ENCODE peak calls at places on chromosomes 11 and 22, in eight cellular contexts. P is fibroblast of lung, B is upper lobe of right lung, H is right atrium auricular region, I is dorsolateral prefrontal cortex, J is right lobe of liver, Z is foreskin fibroblast, F is AG04450. U is an unnamed sample.
A peak's percentile ranks its signal among the peaks of the same experiment; 100 is the strongest.

GRCh38 chr11:107991868-107992414 is 16.8 kb upstream of the CUL5 start:
- DNase-seq in F (no peak), H (no peak), P (no peak), I (no peak), J (no peak), B (no peak), Z (no peak), U (no peak)

GRCh38 chr22:49900441-49901230 is 17.6 kb downstream of the ALG12 start:
- DNase-seq in J (no peak), Z (peak; percentile 29), F (no peak), I (no peak), P (no peak), B (peak; percentile 33), H (no peak), U (peak; percentile 87)

GRCh38 chr22:49936018-49936972 is 17.9 kb downstream of the CRELD2 start:
- DNase-seq in B (peak; percentile 98), H (peak; percentile 96), I (peak; percentile 71), P (peak; percentile 77), F (peak; percentile 24), J (peak; percentile 98), Z (peak; percentile 93), U (no peak)

GRCh38 chr11:3641701-3642070 is at the start of gene ART5:
- DNase-seq in I (no peak), J (no peak), H (no peak), B (no peak), Z (no peak), P (no peak), F (no peak), U (no peak)

GRCh38 chr22:44151661-44152060 is 29.1 kb upstream of the PARVG start:
- DNase-seq in B (no peak), Z (peak; percentile 86), J (no peak), H (no peak), I (no peak), P (peak; percentile 86), F (peak; percentile 32), U (no peak)

GRCh38 chr11:65655570-65656332 is 7.0 kb downstream of the RELA start:
- DNase-seq in P (no peak), J (no peak), B (no peak), H (no peak), Z (no peak), I (no peak), F (no peak), U (no peak)

GRCh38 chr22:44721206-44721605 is 19.2 kb downstream of the PRR5 start:
- DNase-seq in I (no peak), Z (no peak), B (no peak), F (no peak), P (no peak), H (no peak), J (no peak), U (no peak)

GRCh38 chr11:66288138-66288865 is 641 bp downstream of the YIF1A start:
- DNase-seq in I (no peak), H (no peak), J (peak; percentile 74), P (no peak), F (no peak), B (no peak), Z (no peak), U (no peak)

GRCh38 chr11:127000991-127001390 is 421 bp upstream of the KIRREL3 start:
- DNase-seq in J (no peak), Z (peak; percentile 22), I (no peak), B (no peak), H (no peak), F (no peak), P (peak; percentile 44), U (no peak)

GRCh38 chr11:32034149-32034548 is 56.7 kb upstream of the RCN1 start:
- DNase-seq in J (no peak), I (no peak), Z (peak; percentile 65), B (no peak), P (peak; percentile 100), H (no peak), F (peak; percentile 79), U (no peak)

GRCh38 chr11:8593935-8594909 is at the start of gene STK33:
- DNase-seq in B (peak; percentile 89), H (no peak), F (no peak), P (peak; percentile 53), Z (peak; percentile 65), J (peak; percentile 30), I (peak; percentile 56), U (no peak)

GRCh38 chr11:102846292-102846691 is 2.9 kb upstream of the MMP3 start:
- DNase-seq in J (no peak), H (no peak), Z (no peak), I (no peak), B (no peak), P (peak; percentile 59), F (no peak), U (no peak)

GRCh38 chr11:68684385-68685356 is at the start of gene GAL:
- DNase-seq in Z (peak; percentile 54), F (no peak), J (no peak), H (no peak), P (no peak), I (peak; percentile 34), B (peak; percentile 61), U (no peak)

DNA sequence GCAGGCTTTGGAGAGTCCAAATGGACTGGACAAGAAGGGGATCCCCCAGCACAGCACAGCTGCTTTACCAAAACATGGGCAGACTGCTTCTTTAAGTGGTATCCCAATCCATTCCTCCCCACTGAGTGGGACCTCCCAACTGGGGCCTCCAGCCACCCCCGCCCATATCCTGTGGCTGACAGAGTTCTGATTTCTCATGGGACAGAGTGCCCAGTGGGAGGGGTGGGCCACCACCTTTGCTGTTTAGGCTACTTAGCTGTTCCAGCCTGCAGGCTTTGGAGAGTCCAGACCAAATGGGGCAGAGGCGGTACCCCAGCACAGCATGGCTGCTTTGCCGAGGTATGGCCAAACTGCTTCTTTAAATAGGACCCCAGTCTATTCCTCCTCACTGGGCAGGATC is 26.9 kb upstream of the DEUP1 start:
- DNase-seq in I (no peak), J (no peak), F (no peak), Z (no peak), H (no peak), P (no peak), B (no peak), U (no peak)
- TF ChIP-seq CTCF in I (no peak), J (no peak), F (no peak), Z (no peak), H (no peak), P (no peak), B (no peak), U (no peak)

DNA sequence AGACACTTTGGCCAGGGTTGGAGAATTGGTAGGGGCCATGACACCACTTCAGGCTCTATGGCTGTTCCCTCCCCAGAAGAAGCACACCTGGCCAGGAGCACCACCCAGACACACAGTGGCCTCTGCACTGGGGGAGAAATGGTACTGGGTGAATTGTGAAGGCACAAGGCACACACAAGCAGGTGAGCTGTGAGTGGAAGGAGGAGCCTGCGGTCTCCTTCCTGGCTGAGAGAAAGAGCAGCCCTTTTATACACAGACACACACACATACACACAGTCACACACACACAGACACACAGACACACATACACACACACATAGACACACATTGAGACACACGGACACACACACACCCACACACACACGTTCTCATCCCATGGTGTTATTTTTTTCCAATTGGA is 43.4 kb downstream of the C11orf58 start:
- DNase-seq in I (no peak), J (no peak), F (no peak), B (peak; percentile 48), H (no peak), Z (no peak), P (no peak), U (no peak)
- TF ChIP-seq CTCF in I (no peak), J (no peak), F (no peak), B (no peak), H (no peak), Z (no peak), P (no peak), U (no peak)

GRCh38 chr11:111562692-111563389 is 22.3 kb downstream of the LAYN start:
- DNase-seq in P (no peak), Z (no peak), H (no peak), I (no peak), J (no peak), B (no peak), F (no peak), U (no peak)
- TF ChIP-seq CTCF in P (no peak), Z (no peak), H (no peak), I (no peak), J (no peak), B (no peak), F (no peak), U (no peak)

DNA sequence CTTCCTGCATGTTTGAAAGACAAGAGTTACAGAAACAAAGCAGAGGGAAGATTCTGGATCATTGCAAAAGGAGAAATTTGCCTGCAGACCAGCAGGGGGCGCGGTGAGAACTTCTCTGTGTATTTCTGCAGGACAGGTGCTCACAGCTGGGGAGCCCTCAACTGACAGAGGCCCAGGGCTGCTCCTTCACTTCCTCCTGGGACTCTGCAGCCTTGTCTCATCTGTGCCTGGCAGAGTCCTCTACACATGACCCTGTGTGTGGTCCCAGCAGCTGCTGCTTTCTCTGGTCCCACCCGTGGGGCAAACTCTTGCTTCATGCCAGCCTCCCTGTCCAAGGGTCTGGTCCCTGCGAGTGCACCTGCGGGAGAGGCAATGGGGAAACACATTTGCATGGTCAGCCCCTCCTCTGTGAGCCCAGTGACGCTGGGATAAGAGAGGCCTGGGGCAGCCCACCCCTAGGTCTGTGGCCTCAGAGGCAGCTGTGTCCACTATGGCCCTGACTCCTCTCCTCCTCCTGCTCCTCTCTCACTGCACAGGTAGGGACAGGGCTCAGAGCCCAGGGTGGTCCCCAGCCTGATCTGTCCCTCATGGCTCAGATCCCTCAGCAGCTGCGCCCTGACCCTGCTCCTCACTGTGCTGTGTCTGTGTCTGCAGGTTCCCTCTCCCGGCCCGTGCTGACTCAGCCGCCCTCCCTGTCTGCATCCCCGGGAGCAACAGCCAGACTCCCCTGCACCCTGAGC is 43.2 kb upstream of the VPREB1 start:
- DNase-seq in B (peak; percentile 77), F (peak; percentile 21), P (no peak), I (no peak), H (no peak), J (no peak), Z (peak; percentile 65), U (no peak)
- TF ChIP-seq CTCF in B (peak; percentile 86), F (peak; percentile 86), P (peak; percentile 70), I (no peak), H (peak; percentile 60), J (no peak), Z (peak; percentile 65), U (peak; percentile 51)

GRCh38 chr11:118657238-118657637 is 22.2 kb downstream of the TREH start:
- DNase-seq in J (no peak), B (no peak), H (no peak), Z (peak; percentile 52), I (no peak), F (no peak), P (no peak), U (no peak)

GRCh38 chr11:118659314-118659939 is 20.0 kb downstream of the TREH start:
- DNase-seq in H (peak; percentile 94), P (peak; percentile 68), Z (peak; percentile 91), I (peak; percentile 88), B (peak; percentile 94), J (peak; percentile 86), F (peak; percentile 42), U (peak; percentile 96)

GRCh38 chr11:118658372-118659313 is 20.8 kb downstream of the TREH start:
- DNase-seq in Z (peak; percentile 38), I (no peak), H (no peak), J (no peak), P (peak; percentile 26), F (no peak), B (no peak), U (no peak)

GRCh38 chr11:118656563-118657165 is 22.8 kb downstream of the TREH start:
- DNase-seq in I (no peak), Z (no peak), H (no peak), P (no peak), F (no peak), B (peak; percentile 15), J (no peak), U (no peak)

GRCh38 chr11:118657709-118658108 is 21.7 kb downstream of the TREH start:
- DNase-seq in J (no peak), I (no peak), B (no peak), F (no peak), P (no peak), Z (no peak), H (no peak), U (no peak)
- TF ChIP-seq CTCF in J (no peak), I (no peak), B (no peak), F (no peak), P (no peak), Z (no peak), H (no peak), U (no peak)